ENCODE peak calls at places on chromosomes 7 and 10, in nine cellular contexts. S is cardiac fibroblast, D is NCI-H1930, Y is choroid plexus epithelial cell, X is H7, M is endothelial cell, I is fibroblast of lung, W is suprapubic skin, V is NCI-H345. T is an unnamed sample.

GRCh38 chr10:99799613-99800012 is 17.2 kb downstream of the ABCC2 start:
- DNase-seq in S (no peak), D (no peak), Y (no peak), X (no peak), M (no peak), I (no peak), W (no peak), V (no peak), T (no peak)

GRCh38 chr7:25289522-25289921 is 61.2 kb upstream of the NPVF start:
- DNase-seq in S (no peak), D (no peak), Y (no peak), X (no peak), M (no peak), I (no peak), W (no peak), V (no peak), T (no peak)

GRCh38 chr7:108091461-108091831 is 38.7 kb downstream of the LAMB4 start:
- DNase-seq in S (no peak), D (no peak), Y (peak; percentile 61), X (no peak), M (no peak), I (no peak), W (no peak), V (no peak), T (no peak)

GRCh38 chr10:490256-490655 is 199.2 kb downstream of the DIP2C start:
- DNase-seq in S (peak; percentile 77), D (no peak), Y (peak; percentile 17), X (no peak), M (no peak), I (peak; percentile 64), W (peak; percentile 86), V (no peak), T (no peak)

GRCh38 chr7:47887016-47887640 is 61.1 kb downstream of the PKD1L1 start:
- DNase-seq in S (no peak), D (no peak), Y (no peak), X (no peak), M (no peak), I (no peak), W (no peak), V (no peak), T (no peak)

GRCh38 chr7:101986335-101986734 is 168.9 kb downstream of the CUX1 start:
- DNase-seq in S (peak; percentile 18), D (no peak), Y (peak; percentile 16), X (no peak), M (no peak), I (peak; percentile 10), W (no peak), V (no peak), T (no peak)

GRCh38 chr10:48577158-48577557 is 27.7 kb downstream of the ARHGAP22 start:
- DNase-seq in S (no peak), D (no peak), Y (no peak), X (no peak), M (no peak), I (no peak), W (no peak), V (no peak), T (no peak)

GRCh38 chr7:31340603-31341002 is at the start of gene NEUROD6:
- DNase-seq in S (no peak), D (no peak), Y (no peak), X (no peak), M (no peak), I (no peak), W (no peak), V (no peak), T (no peak)

GRCh38 chr10:11245510-11245909 is 227.8 kb downstream of the CELF2 start:
- DNase-seq in S (no peak), D (no peak), Y (no peak), X (no peak), M (no peak), I (no peak), W (no peak), V (no peak), T (no peak)

GRCh38 chr10:71423936-71424335 is 27.2 kb downstream of the CDH23 start:
- DNase-seq in S (no peak), D (no peak), Y (no peak), X (no peak), M (no peak), I (no peak), W (peak; percentile 50), V (no peak), T (no peak)

GRCh38 chr7:69739182-69739581 is 140.9 kb downstream of the AUTS2 start:
- DNase-seq in S (peak; percentile 5), D (no peak), Y (no peak), X (no peak), M (no peak), I (no peak), W (no peak), V (peak; percentile 26), T (no peak)

T was measured in astrocyte of the cerebellum.